ENCODE peak calls at places on chromosomes 12 and 14, in four cellular contexts. One of them, this sample, is unnamed.

GRCh38 chr14:53766106-53766505 is 190.5 kb downstream of the BMP4 start:
- DNase-seq in A549: no peak
- DNase-seq in GM12878: no peak
- DNase-seq in K562: no peak
- DNase-seq in this sample: no peak

GRCh38 chr14:103123634-103124500 is 606 bp downstream of the TNFAIP2 start:
- DNase-seq in GM12878: no peak
- DNase-seq in A549: no peak
- DNase-seq in K562: peak; percentile 59
- DNase-seq in this sample: no peak

GRCh38 chr14:31128601-31129526 is 78.7 kb downstream of the HECTD1 start:
- DNase-seq in K562: no peak
- DNase-seq in A549: no peak
- DNase-seq in GM12878: no peak
- DNase-seq in this sample: no peak

GRCh38 chr14:106209745-106210144 is 683.4 kb downstream of the TMEM121 start:
- DNase-seq in A549: no peak
- DNase-seq in K562: no peak
- DNase-seq in GM12878: no peak
- DNase-seq in this sample: no peak

GRCh38 chr12:57031228-57031670 is 14.9 kb upstream of the TAC3 start:
- DNase-seq in A549: no peak
- DNase-seq in GM12878: no peak
- DNase-seq in K562: peak; percentile 48
- DNase-seq in this sample: no peak

GRCh38 chr12:6277982-6278438 is 32.5 kb upstream of the PLEKHG6 start:
- DNase-seq in K562: no peak
- DNase-seq in GM12878: no peak
- DNase-seq in A549: no peak
- DNase-seq in this sample: no peak

GRCh38 chr12:108306014-108306501 is 33.1 kb downstream of the CMKLR1 start:
- DNase-seq in GM12878: no peak
- DNase-seq in A549: no peak
- DNase-seq in K562: peak; percentile 21
- DNase-seq in this sample: peak; percentile 15

GRCh38 chr14:35215110-35215872 is 76.9 kb upstream of the PSMA6 start:
- DNase-seq in K562: peak; percentile 24
- DNase-seq in A549: peak; percentile 36
- DNase-seq in GM12878: no peak
- DNase-seq in this sample: peak; percentile 80

GRCh38 chr12:23380419-23381100 is 568.9 kb downstream of the SOX5 start:
- DNase-seq in K562: no peak
- DNase-seq in A549: no peak
- DNase-seq in GM12878: no peak
- DNase-seq in this sample: no peak

GRCh38 chr14:74516451-74517155 is 23.0 kb downstream of the ISCA2 start:
- DNase-seq in GM12878: no peak
- DNase-seq in K562: peak; percentile 9
- DNase-seq in A549: no peak
- DNase-seq in this sample: peak; percentile 25

GRCh38 chr14:72880164-72880563 is 13.7 kb downstream of the DPF3 start:
- DNase-seq in GM12878: no peak
- DNase-seq in K562: no peak
- DNase-seq in A549: no peak
- DNase-seq in this sample: no peak

GRCh38 chr12:78398750-78399149 is 465.8 kb upstream of the SYT1 start:
- DNase-seq in A549: no peak
- DNase-seq in GM12878: no peak
- DNase-seq in K562: no peak
- DNase-seq in this sample: no peak

GRCh38 chr12:57156701-57157403 is 9.4 kb upstream of the LRP1-AS start:
- DNase-seq in GM12878: no peak
- DNase-seq in K562: no peak
- DNase-seq in A549: no peak
- DNase-seq in this sample: no peak

GRCh38 chr12:78793491-78793890 is 71.1 kb upstream of the SYT1 start:
- DNase-seq in A549: no peak
- DNase-seq in K562: no peak
- DNase-seq in GM12878: no peak
- DNase-seq in this sample: peak; percentile 3

GRCh38 chr14:68956728-68957127 is 22.4 kb downstream of the ACTN1 start:
- DNase-seq in A549: no peak
- DNase-seq in GM12878: no peak
- DNase-seq in K562: no peak
- DNase-seq in this sample: no peak

GRCh38 chr12:47577213-47577612 is 128.6 kb downstream of the RPAP3 start:
- DNase-seq in K562: no peak
- DNase-seq in A549: no peak
- DNase-seq in GM12878: no peak
- DNase-seq in this sample: no peak

GRCh38 chr14:88599321-88599720 is 36.5 kb downstream of the ZC3H14 start:
- DNase-seq in K562: no peak
- DNase-seq in GM12878: no peak
- DNase-seq in A549: no peak
- DNase-seq in this sample: no peak

GRCh38 chr14:80475074-80475473 is 263.8 kb upstream of the DIO2 start:
- DNase-seq in A549: no peak
- DNase-seq in GM12878: no peak
- DNase-seq in K562: no peak
- DNase-seq in this sample: peak; percentile 82

GRCh38 chr12:103268831-103269514 is 226.8 kb downstream of the C12orf42 start:
- DNase-seq in GM12878: no peak
- DNase-seq in K562: no peak
- DNase-seq in A549: no peak
- DNase-seq in this sample: no peak

GRCh38 chr12:45801625-45802024 is 72.1 kb downstream of the ARID2 start:
- DNase-seq in GM12878: no peak
- DNase-seq in A549: no peak
- DNase-seq in K562: no peak
- DNase-seq in this sample: no peak

GRCh38 chr12:111248221-111248620 is 120.7 kb downstream of the PHETA1 start:
- DNase-seq in A549: no peak
- DNase-seq in GM12878: no peak
- DNase-seq in K562: peak; percentile 14
- DNase-seq in this sample: no peak

GRCh38 chr14:73726025-73726961 is 12.1 kb upstream of the PNMA1 start:
- DNase-seq in A549: no peak
- DNase-seq in K562: no peak
- DNase-seq in GM12878: no peak
- DNase-seq in this sample: no peak

GRCh38 chr12:110846615-110847566 is at the start of gene CCDC63:
- DNase-seq in K562: peak; percentile 57
- DNase-seq in GM12878: no peak
- DNase-seq in A549: peak; percentile 83
- DNase-seq in this sample: no peak

GRCh38 chr12:95805864-95806669 is 15.5 kb upstream of the NTN4 start:
- DNase-seq in K562: no peak
- DNase-seq in GM12878: no peak
- DNase-seq in A549: peak; percentile 89
- DNase-seq in this sample: peak; percentile 99

GRCh38 chr14:20690848-20691640 is 2.5 kb downstream of the ANG start:
- DNase-seq in A549: peak; percentile 71
- DNase-seq in K562: peak; percentile 70
- DNase-seq in GM12878: peak; percentile 44
- DNase-seq in this sample: peak; percentile 72

GRCh38 chr12:97924122-97924521 is 461.5 kb downstream of the RMST start:
- DNase-seq in GM12878: no peak
- DNase-seq in K562: no peak
- DNase-seq in A549: no peak
- DNase-seq in this sample: no peak

GRCh38 chr12:98513379-98514318 is 1.7 kb upstream of the TMPO start:
- DNase-seq in GM12878: no peak
- DNase-seq in K562: peak; percentile 66
- DNase-seq in A549: no peak
- DNase-seq in this sample: no peak

GRCh38 chr14:21505009-21505553 is 6.1 kb downstream of the METTL3 start:
- DNase-seq in K562: no peak
- DNase-seq in A549: no peak
- DNase-seq in GM12878: peak; percentile 46
- DNase-seq in this sample: no peak

GRCh38 chr12:116863275-116863767 is 17.9 kb downstream of the HRK start:
- DNase-seq in GM12878: no peak
- DNase-seq in K562: peak; percentile 43
- DNase-seq in A549: no peak
- DNase-seq in this sample: peak; percentile 75

GRCh38 chr12:27595231-27595642 is 71.2 kb downstream of the PPFIBP1 start:
- DNase-seq in A549: no peak
- DNase-seq in K562: no peak
- DNase-seq in GM12878: no peak
- DNase-seq in this sample: peak; percentile 89

GRCh38 chr14:75734848-75735247 is 73.8 kb downstream of the TTLL5 start:
- DNase-seq in K562: no peak
- DNase-seq in GM12878: no peak
- DNase-seq in A549: no peak
- DNase-seq in this sample: no peak

GRCh38 chr14:100586520-100587247 is 533 bp downstream of the BEGAIN start:
- DNase-seq in A549: peak; percentile 51
- DNase-seq in GM12878: no peak
- DNase-seq in K562: peak; percentile 41
- DNase-seq in this sample: no peak

GRCh38 chr14:92747701-92748258 is 647 bp downstream of the LGMN start:
- DNase-seq in GM12878: no peak
- DNase-seq in A549: no peak
- DNase-seq in K562: no peak
- DNase-seq in this sample: no peak

GRCh38 chr12:110666892-110667291 is 22.0 kb downstream of the HVCN1 start:
- DNase-seq in K562: no peak
- DNase-seq in A549: no peak
- DNase-seq in GM12878: no peak
- DNase-seq in this sample: no peak

DNA sequence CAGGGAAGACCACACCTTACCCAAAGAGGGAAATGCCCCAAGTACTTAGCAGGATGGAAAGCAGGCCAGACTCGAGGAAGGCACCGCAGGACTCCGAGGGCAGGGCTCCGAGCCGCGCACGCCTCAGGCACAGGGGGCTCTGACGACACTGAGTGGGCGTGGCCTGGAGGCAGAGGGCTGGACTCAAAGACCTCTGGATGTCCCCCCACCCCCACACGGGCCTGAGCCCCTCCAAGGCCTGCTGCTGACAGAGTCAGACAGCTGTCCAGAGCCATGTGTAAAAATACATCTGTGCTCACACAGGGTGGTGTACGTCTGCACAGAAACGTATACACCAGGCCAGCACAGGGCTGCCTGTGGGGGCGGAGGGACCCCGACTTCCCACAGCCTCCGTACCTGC is 1.4 kb downstream of the AKT1 start:
- DNase-seq in K562: peak; percentile 75
- DNase-seq in A549: peak; percentile 73
- DNase-seq in GM12878: no peak
- DNase-seq in this sample: peak; percentile 66
- TF ChIP-seq ELK1 in K562: no peak
- TF ChIP-seq ELK1 in A549: no peak
- TF ChIP-seq ELK1 in GM12878: no peak
- TF ChIP-seq ELK1 in this sample: no peak

GRCh38 chr12:89863332-89863938 is 154.8 kb upstream of the ATP2B1 start:
- DNase-seq in K562: no peak
- DNase-seq in GM12878: peak; percentile 72
- DNase-seq in A549: no peak
- DNase-seq in this sample: no peak

GRCh38 chr12:89863968-89864367 is 155.3 kb upstream of the ATP2B1 start:
- DNase-seq in A549: no peak
- DNase-seq in GM12878: no peak
- DNase-seq in K562: no peak
- DNase-seq in this sample: no peak

GRCh38 chr12:89862511-89863331 is 154.1 kb upstream of the ATP2B1 start:
- DNase-seq in GM12878: peak; percentile 79
- DNase-seq in K562: peak; percentile 16
- DNase-seq in A549: no peak
- DNase-seq in this sample: no peak

GRCh38 chr12:89861086-89861485 is 152.4 kb upstream of the ATP2B1 start:
- DNase-seq in A549: no peak
- DNase-seq in K562: peak; percentile 11
- DNase-seq in GM12878: no peak
- DNase-seq in this sample: peak; percentile 26

DNA sequence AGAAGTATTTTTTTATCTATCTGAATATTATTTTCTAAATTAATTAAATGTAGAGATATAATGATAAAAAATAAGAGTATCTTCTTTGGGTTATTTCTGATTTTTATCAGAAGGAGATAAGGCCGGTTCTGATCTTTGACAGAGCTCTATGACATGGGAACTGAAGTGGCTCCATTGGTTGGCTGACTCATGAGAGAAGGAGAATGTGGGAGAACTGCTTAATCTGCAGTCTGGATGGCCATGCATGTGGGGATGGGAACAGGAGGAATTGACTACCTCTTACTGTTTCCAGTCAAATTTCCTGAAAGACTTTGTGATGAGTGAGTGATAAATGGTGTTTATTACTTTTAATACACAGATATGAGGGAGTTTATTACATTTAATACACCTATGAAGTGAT is 155.8 kb upstream of the ATP2B1 start:
- DNase-seq in GM12878: no peak
- DNase-seq in A549: no peak
- DNase-seq in K562: no peak
- DNase-seq in this sample: no peak
- TF ChIP-seq RAD21 in GM12878: no peak
- TF ChIP-seq RAD21 in A549: no peak
- TF ChIP-seq RAD21 in K562: no peak
- TF ChIP-seq RAD21 in this sample: no peak

GRCh38 chr14:76828339-76829015 is 2.3 kb downstream of the LRRC74A start:
- DNase-seq in K562: no peak
- DNase-seq in A549: no peak
- DNase-seq in GM12878: no peak
- DNase-seq in this sample: no peak
- H3K4me3 ChIP-seq in K562: no peak overlapping the region
- H3K4me3 ChIP-seq in A549: no peak overlapping the region
- H3K4me3 ChIP-seq in GM12878: no peak overlapping the region
- H3K4me3 ChIP-seq in this sample: no peak overlapping the region

GRCh38 chr12:31033681-31034080 is 40.0 kb upstream of the DDX11 start:
- DNase-seq in K562: no peak
- DNase-seq in GM12878: no peak
- DNase-seq in A549: no peak
- DNase-seq in this sample: no peak
- TF ChIP-seq ELK1 in K562: no peak
- TF ChIP-seq ELK1 in GM12878: no peak
- TF ChIP-seq ELK1 in A549: no peak
- TF ChIP-seq ELK1 in this sample: no peak

DNA sequence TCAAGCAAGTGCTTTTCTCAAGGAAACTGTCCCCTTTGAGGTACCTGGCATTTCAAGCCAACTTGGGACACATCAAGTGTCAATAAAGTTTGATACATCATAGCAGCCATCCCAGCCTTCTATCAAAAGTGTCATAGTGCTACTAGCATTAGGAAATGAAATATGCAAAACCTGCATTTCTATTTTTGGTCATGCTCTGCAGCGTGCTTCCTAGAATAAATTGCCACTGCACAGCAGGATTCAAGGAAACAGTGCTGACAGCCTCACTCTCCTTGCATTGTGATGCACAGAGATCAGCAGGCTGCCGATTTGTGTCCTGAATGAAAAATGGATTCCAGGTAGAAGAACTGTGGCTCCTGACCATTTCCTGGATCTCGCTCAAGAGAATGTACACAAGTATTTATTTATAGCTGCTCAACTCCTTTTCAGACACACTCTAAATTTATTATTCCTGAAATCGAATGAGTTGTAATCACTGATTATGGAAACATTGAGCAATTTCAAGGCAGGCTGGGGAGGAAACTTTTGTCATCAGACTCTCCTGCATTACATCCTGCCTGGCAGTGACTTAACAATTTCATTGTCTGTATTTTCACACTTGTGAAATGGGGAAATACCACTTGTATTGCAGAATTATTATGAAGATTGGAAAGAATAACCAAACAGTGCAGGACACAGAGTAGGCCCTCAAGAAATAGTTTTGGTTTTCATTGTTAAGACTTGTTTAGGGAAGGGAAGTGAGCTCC is 120.9 kb downstream of the SLC38A6 start:
- DNase-seq in GM12878: no peak
- DNase-seq in A549: no peak
- DNase-seq in K562: peak; percentile 24
- DNase-seq in this sample: peak; percentile 65
- TF ChIP-seq RAD21 in GM12878: no peak
- TF ChIP-seq RAD21 in A549: no peak
- TF ChIP-seq RAD21 in K562: no peak
- TF ChIP-seq RAD21 in this sample: no peak